ENCODE peak calls at places on chromosomes 7 and 10, in six cellular contexts. One of them, this sample, is unnamed.

GRCh38 chr10:130109796-130110235 is 814 bp downstream of the C10orf143 start:
- DNase-seq in trophoblast cell: peak; percentile 90
- DNase-seq in H9: peak; percentile 75
- DNase-seq in neuronal stem cell: peak; percentile 88
- DNase-seq in IMR-90: peak; percentile 85
- DNase-seq in H1: peak; percentile 78
- DNase-seq in this sample: peak; percentile 87

GRCh38 chr7:101990811-101991418 is 173.5 kb downstream of the CUX1 start:
- DNase-seq in IMR-90: no peak
- DNase-seq in H1: no peak
- DNase-seq in trophoblast cell: no peak
- DNase-seq in H9: no peak
- DNase-seq in neuronal stem cell: no peak
- DNase-seq in this sample: no peak

GRCh38 chr7:130071701-130072622 is 1.6 kb downstream of the KLHDC10 start:
- DNase-seq in neuronal stem cell: peak; percentile 88
- DNase-seq in H1: no peak
- DNase-seq in H9: peak; percentile 72
- DNase-seq in IMR-90: peak; percentile 90
- DNase-seq in trophoblast cell: peak; percentile 80
- DNase-seq in this sample: peak; percentile 91

GRCh38 chr10:44400553-44400952 is 15.7 kb upstream of the CXCL12 start:
- DNase-seq in neuronal stem cell: no peak
- DNase-seq in trophoblast cell: no peak
- DNase-seq in H1: no peak
- DNase-seq in H9: no peak
- DNase-seq in IMR-90: no peak
- DNase-seq in this sample: no peak

GRCh38 chr10:44864042-44864436 is 47.1 kb upstream of the TMEM72 start:
- DNase-seq in IMR-90: no peak
- DNase-seq in neuronal stem cell: peak; percentile 31
- DNase-seq in H1: peak; percentile 70
- DNase-seq in trophoblast cell: peak; percentile 51
- DNase-seq in H9: peak; percentile 80
- DNase-seq in this sample: peak; percentile 26

GRCh38 chr10:77320852-77321496 is 316.6 kb downstream of the KCNMA1 start:
- DNase-seq in H9: no peak
- DNase-seq in neuronal stem cell: no peak
- DNase-seq in H1: no peak
- DNase-seq in trophoblast cell: no peak
- DNase-seq in IMR-90: peak; percentile 99
- DNase-seq in this sample: peak; percentile 85

GRCh38 chr10:95656291-95657164 is at the start of gene ALDH18A1:
- DNase-seq in H1: peak; percentile 96
- DNase-seq in IMR-90: peak; percentile 89
- DNase-seq in trophoblast cell: peak; percentile 89
- DNase-seq in neuronal stem cell: peak; percentile 87
- DNase-seq in H9: peak; percentile 90
- DNase-seq in this sample: peak; percentile 92

GRCh38 chr7:104271948-104272347 is 56.5 kb upstream of the LHFPL3 start:
- DNase-seq in H1: no peak
- DNase-seq in neuronal stem cell: no peak
- DNase-seq in trophoblast cell: no peak
- DNase-seq in H9: no peak
- DNase-seq in IMR-90: no peak
- DNase-seq in this sample: no peak

GRCh38 chr7:2165610-2166594 is 66.8 kb downstream of the MAD1L1 start:
- DNase-seq in H9: no peak
- DNase-seq in H1: no peak
- DNase-seq in neuronal stem cell: no peak
- DNase-seq in trophoblast cell: no peak
- DNase-seq in IMR-90: no peak
- DNase-seq in this sample: no peak

GRCh38 chr10:112792487-112793196 is 157.4 kb upstream of the TCF7L2 start:
- DNase-seq in H1: peak; percentile 43
- DNase-seq in trophoblast cell: peak; percentile 70
- DNase-seq in H9: no peak
- DNase-seq in neuronal stem cell: no peak
- DNase-seq in IMR-90: peak; percentile 56
- DNase-seq in this sample: peak; percentile 61

GRCh38 chr10:6778992-6779701 is 199.1 kb upstream of the PRKCQ start:
- DNase-seq in H1: no peak
- DNase-seq in neuronal stem cell: no peak
- DNase-seq in IMR-90: peak; percentile 99
- DNase-seq in H9: no peak
- DNase-seq in trophoblast cell: peak; percentile 90
- DNase-seq in this sample: peak; percentile 91

GRCh38 chr10:76885815-76886214 is 751.8 kb downstream of the KCNMA1 start:
- DNase-seq in neuronal stem cell: peak; percentile 14
- DNase-seq in trophoblast cell: no peak
- DNase-seq in IMR-90: no peak
- DNase-seq in H9: no peak
- DNase-seq in H1: no peak
- DNase-seq in this sample: no peak

GRCh38 chr7:101935521-101936141 is 118.2 kb downstream of the CUX1 start:
- DNase-seq in trophoblast cell: no peak
- DNase-seq in neuronal stem cell: no peak
- DNase-seq in H9: no peak
- DNase-seq in IMR-90: no peak
- DNase-seq in H1: peak; percentile 54
- DNase-seq in this sample: no peak

GRCh38 chr7:91941450-91941849 is 788 bp downstream of the AKAP9 start:
- DNase-seq in neuronal stem cell: peak; percentile 21
- DNase-seq in trophoblast cell: peak; percentile 7
- DNase-seq in H9: peak; percentile 31
- DNase-seq in IMR-90: peak; percentile 18
- DNase-seq in H1: no peak
- DNase-seq in this sample: peak; percentile 56

GRCh38 chr7:7812112-7812511 is 93.7 kb upstream of the RPA3 start:
- DNase-seq in H9: no peak
- DNase-seq in trophoblast cell: no peak
- DNase-seq in neuronal stem cell: no peak
- DNase-seq in H1: no peak
- DNase-seq in IMR-90: no peak
- DNase-seq in this sample: no peak

GRCh38 chr7:158114056-158114850 is 473.4 kb downstream of the PTPRN2 start:
- DNase-seq in IMR-90: no peak
- DNase-seq in trophoblast cell: no peak
- DNase-seq in neuronal stem cell: no peak
- DNase-seq in H9: no peak
- DNase-seq in H1: peak; percentile 29
- DNase-seq in this sample: no peak

GRCh38 chr7:117133125-117133524 is 179.8 kb downstream of the ST7 start:
- DNase-seq in IMR-90: no peak
- DNase-seq in H9: no peak
- DNase-seq in trophoblast cell: no peak
- DNase-seq in H1: no peak
- DNase-seq in neuronal stem cell: no peak
- DNase-seq in this sample: no peak

GRCh38 chr7:127706766-127707165 is 54.8 kb downstream of the SND1 start:
- DNase-seq in IMR-90: no peak
- DNase-seq in neuronal stem cell: no peak
- DNase-seq in H1: no peak
- DNase-seq in trophoblast cell: no peak
- DNase-seq in H9: no peak
- DNase-seq in this sample: no peak

GRCh38 chr7:80307251-80307856 is 172.7 kb downstream of the GNAI1 start:
- DNase-seq in H1: no peak
- DNase-seq in neuronal stem cell: no peak
- DNase-seq in H9: no peak
- DNase-seq in IMR-90: peak; percentile 85
- DNase-seq in trophoblast cell: no peak
- DNase-seq in this sample: peak; percentile 90

GRCh38 chr10:50805981-50806622 is 66.4 kb downstream of the ASAH2B start:
- DNase-seq in H9: no peak
- DNase-seq in H1: no peak
- DNase-seq in IMR-90: no peak
- DNase-seq in trophoblast cell: no peak
- DNase-seq in neuronal stem cell: no peak
- DNase-seq in this sample: no peak

GRCh38 chr7:115707236-115707635 is 323.3 kb downstream of the TFEC start:
- DNase-seq in neuronal stem cell: no peak
- DNase-seq in trophoblast cell: no peak
- DNase-seq in IMR-90: peak; percentile 5
- DNase-seq in H1: no peak
- DNase-seq in H9: peak; percentile 28
- DNase-seq in this sample: peak; percentile 3

GRCh38 chr10:132463333-132464255 is 66.6 kb downstream of the PWWP2B start:
- DNase-seq in H1: no peak
- DNase-seq in trophoblast cell: no peak
- DNase-seq in IMR-90: no peak
- DNase-seq in H9: no peak
- DNase-seq in neuronal stem cell: no peak
- DNase-seq in this sample: no peak

GRCh38 chr7:27840314-27840713 is 100.4 kb downstream of the TAX1BP1 start:
- DNase-seq in neuronal stem cell: no peak
- DNase-seq in IMR-90: no peak
- DNase-seq in H1: no peak
- DNase-seq in H9: no peak
- DNase-seq in trophoblast cell: no peak
- DNase-seq in this sample: no peak

GRCh38 chr10:124570646-124571045 is 109.0 kb downstream of the LHPP start:
- DNase-seq in H1: no peak
- DNase-seq in neuronal stem cell: no peak
- DNase-seq in IMR-90: no peak
- DNase-seq in trophoblast cell: peak; percentile 58
- DNase-seq in H9: no peak
- DNase-seq in this sample: no peak

DNA sequence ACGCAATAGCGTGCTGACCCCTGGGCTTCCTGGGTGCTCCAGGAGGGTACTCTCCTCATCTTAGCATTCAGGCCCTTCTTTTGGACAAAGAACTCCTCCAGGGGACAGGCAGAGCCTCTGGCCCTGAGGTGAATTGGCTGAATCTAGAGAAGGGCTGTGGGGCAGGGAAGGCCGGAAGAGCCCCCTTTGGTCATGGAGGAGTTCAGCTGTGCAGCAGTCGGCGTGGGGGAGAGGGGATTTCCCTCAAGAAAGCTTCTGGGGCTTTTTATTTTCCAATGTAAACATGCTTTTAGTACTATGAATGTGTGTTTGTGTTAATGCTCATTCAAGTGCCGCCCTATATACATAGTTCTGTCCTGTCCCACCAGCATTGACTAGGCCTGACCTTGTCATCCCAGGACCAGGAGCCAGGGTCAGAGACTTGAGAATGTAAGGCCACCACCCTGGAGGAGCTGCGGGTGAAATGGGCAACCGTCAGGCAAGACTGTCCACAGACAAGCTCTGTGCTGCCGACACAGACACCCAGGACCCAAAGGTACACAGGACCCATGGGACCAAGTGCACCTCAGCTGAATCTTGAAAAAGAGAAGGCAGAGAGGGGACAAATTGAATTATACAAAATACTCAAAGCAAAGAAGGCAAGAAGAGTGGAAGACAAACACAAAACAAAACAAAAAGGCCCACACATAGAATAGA is 38.7 kb downstream of the FIGNL1 start:
- DNase-seq in neuronal stem cell: no peak
- DNase-seq in H1: no peak
- DNase-seq in H9: no peak
- DNase-seq in trophoblast cell: no peak
- DNase-seq in IMR-90: no peak
- DNase-seq in this sample: no peak
- H3K14ac ChIP-seq in neuronal stem cell: no peak overlapping the region
- H3K14ac ChIP-seq in H1: no peak overlapping the region
- H3K14ac ChIP-seq in H9: no peak overlapping the region
- H3K14ac ChIP-seq in trophoblast cell: no peak overlapping the region
- H3K14ac ChIP-seq in IMR-90: no peak overlapping the region
- H3K14ac ChIP-seq in this sample: no peak overlapping the region

DNA sequence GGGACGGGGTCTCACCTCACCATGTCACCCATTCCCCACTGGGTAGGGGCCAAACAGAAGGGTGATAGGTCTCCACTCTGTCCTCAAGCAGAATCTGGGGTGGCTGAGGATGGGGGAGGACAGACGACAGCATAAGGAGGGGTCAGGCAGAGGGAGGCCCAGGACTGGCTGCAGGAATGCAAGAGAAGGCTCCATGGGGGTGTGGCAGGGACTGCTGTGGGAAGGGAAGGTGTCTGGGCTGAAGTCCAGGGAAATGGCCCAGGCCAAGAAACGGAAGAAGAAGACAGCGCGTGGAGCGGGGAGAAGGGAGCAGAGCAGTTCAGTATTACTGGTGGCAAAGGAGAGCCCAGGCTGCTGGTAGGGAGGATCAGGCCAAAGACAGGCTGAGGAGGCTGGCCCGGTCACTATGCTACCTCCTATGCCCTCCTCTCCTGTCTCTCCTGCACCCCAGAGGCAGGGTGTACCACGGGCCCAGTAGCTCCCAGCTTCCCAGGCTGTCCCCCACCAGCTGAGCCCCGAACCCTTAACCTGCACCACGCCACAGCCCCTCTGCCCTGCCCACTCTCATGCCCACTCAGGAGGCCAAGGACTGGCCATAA is 60.9 kb downstream of the GRB10 start:
- DNase-seq in H9: no peak
- DNase-seq in IMR-90: no peak
- DNase-seq in H1: no peak
- DNase-seq in neuronal stem cell: no peak
- DNase-seq in trophoblast cell: no peak
- DNase-seq in this sample: no peak
- H3K79me1 ChIP-seq in H9: peaks cover 15% of the 10 kb centered on the region
- H3K79me1 ChIP-seq in IMR-90: peaks cover 60% of the 10 kb centered on the region
- H3K79me1 ChIP-seq in H1: peaks cover 37% of the 10 kb centered on the region
- H3K79me1 ChIP-seq in neuronal stem cell: peaks cover 12% of the 10 kb centered on the region
- H3K79me1 ChIP-seq in trophoblast cell: no peaks in the 10 kb centered on the region
- H3K79me1 ChIP-seq in this sample: peaks cover 54% of the 10 kb centered on the region

GRCh38 chr10:59358576-59358975 is 3.8 kb downstream of the FAM13C start:
- DNase-seq in trophoblast cell: no peak
- DNase-seq in H9: no peak
- DNase-seq in IMR-90: no peak
- DNase-seq in H1: no peak
- DNase-seq in neuronal stem cell: no peak
- DNase-seq in this sample: no peak

GRCh38 chr10:59350558-59350957 is 11.8 kb downstream of the FAM13C start:
- DNase-seq in H1: no peak
- DNase-seq in trophoblast cell: no peak
- DNase-seq in H9: no peak
- DNase-seq in IMR-90: no peak
- DNase-seq in neuronal stem cell: no peak
- DNase-seq in this sample: no peak

DNA sequence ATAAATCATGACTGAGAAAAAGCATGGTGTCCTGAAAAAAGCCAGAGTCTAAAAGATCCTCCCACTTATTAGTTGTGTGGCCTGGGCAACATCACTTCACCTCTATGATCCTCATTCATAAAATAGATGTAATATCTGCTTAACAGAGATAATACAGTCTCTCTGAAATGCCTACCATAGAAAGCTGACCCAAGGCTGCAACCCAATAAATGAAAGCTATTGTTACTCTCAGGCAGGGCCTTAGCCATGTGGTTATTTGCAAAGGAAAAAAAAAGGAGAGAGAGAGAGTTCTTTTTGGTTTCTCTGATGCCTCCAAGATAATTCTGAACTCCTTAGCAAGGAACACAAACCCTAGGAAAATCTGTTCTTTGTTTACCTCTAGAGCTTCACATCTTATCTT is 7.9 kb downstream of the FAM13C start:
- DNase-seq in neuronal stem cell: no peak
- DNase-seq in trophoblast cell: no peak
- DNase-seq in H9: no peak
- DNase-seq in IMR-90: no peak
- DNase-seq in H1: no peak
- DNase-seq in this sample: no peak
- H3K14ac ChIP-seq in neuronal stem cell: no peak overlapping the region
- H3K14ac ChIP-seq in trophoblast cell: no peak overlapping the region
- H3K14ac ChIP-seq in H9: no peak overlapping the region
- H3K14ac ChIP-seq in IMR-90: no peak overlapping the region
- H3K14ac ChIP-seq in H1: no peak overlapping the region
- H3K14ac ChIP-seq in this sample: no peak overlapping the region

GRCh38 chr7:137981668-137982067 is 20.2 kb downstream of the CREB3L2 start:
- DNase-seq in IMR-90: no peak
- DNase-seq in H1: no peak
- DNase-seq in neuronal stem cell: no peak
- DNase-seq in trophoblast cell: no peak
- DNase-seq in H9: no peak
- DNase-seq in this sample: no peak
- H3K79me1 ChIP-seq in IMR-90: peaks cover 88% of the 10 kb centered on the region
- H3K79me1 ChIP-seq in H1: peaks cover 11% of the 10 kb centered on the region
- H3K79me1 ChIP-seq in neuronal stem cell: peaks cover 4% of the 10 kb centered on the region
- H3K79me1 ChIP-seq in trophoblast cell: peaks cover 16% of the 10 kb centered on the region
- H3K79me1 ChIP-seq in H9: peaks cover 8% of the 10 kb centered on the region
- H3K79me1 ChIP-seq in this sample: no peaks in the 10 kb centered on the region